ENCODE peak calls at places on chromosome 7, in five cellular contexts. One of them, this sample, is unnamed.

GRCh38 chr7:148503900-148504487 is 86.6 kb upstream of the C7orf33 start:
- DNase-seq in H1: no peak
- DNase-seq in HCT116: peak
- DNase-seq in HepG2: no peak
- DNase-seq in GM12878: no peak
- DNase-seq in this sample: peak

GRCh38 chr7:115145512-115145911 is 223.6 kb downstream of the MDFIC start:
- DNase-seq in H1: no peak
- DNase-seq in HCT116: no peak
- DNase-seq in HepG2: no peak
- DNase-seq in GM12878: peak
- DNase-seq in this sample: no peak

GRCh38 chr7:139523988-139524815 is 717 bp downstream of the CLEC2L start:
- DNase-seq in H1: peak
- DNase-seq in HCT116: no peak
- DNase-seq in HepG2: no peak
- DNase-seq in GM12878: no peak
- DNase-seq in this sample: no peak

GRCh38 chr7:41911792-41912191 is 208.9 kb upstream of the INHBA start:
- DNase-seq in H1: no peak
- DNase-seq in HCT116: no peak
- DNase-seq in HepG2: no peak
- DNase-seq in GM12878: no peak
- DNase-seq in this sample: no peak

GRCh38 chr7:121831320-121831719 is 41.6 kb upstream of the PTPRZ1 start:
- DNase-seq in H1: no peak
- DNase-seq in HCT116: no peak
- DNase-seq in HepG2: no peak
- DNase-seq in GM12878: no peak
- DNase-seq in this sample: no peak

GRCh38 chr7:84548366-84549085 is 353.9 kb upstream of the SEMA3A start:
- DNase-seq in H1: no peak
- DNase-seq in HCT116: no peak
- DNase-seq in HepG2: no peak
- DNase-seq in GM12878: no peak
- DNase-seq in this sample: no peak

GRCh38 chr7:116434820-116435341 is 64.7 kb upstream of the CAV2 start:
- DNase-seq in H1: no peak
- DNase-seq in HCT116: peak
- DNase-seq in HepG2: no peak
- DNase-seq in GM12878: no peak
- DNase-seq in this sample: no peak

GRCh38 chr7:3294432-3295100 is 6.5 kb upstream of the SDK1 start:
- DNase-seq in H1: peak
- DNase-seq in HCT116: no peak
- DNase-seq in HepG2: no peak
- DNase-seq in GM12878: no peak
- DNase-seq in this sample: no peak

GRCh38 chr7:142771353-142771723 is 568 bp downstream of the PRSS2 start:
- DNase-seq in H1: no peak
- DNase-seq in HCT116: no peak
- DNase-seq in HepG2: no peak
- DNase-seq in GM12878: peak
- DNase-seq in this sample: no peak

GRCh38 chr7:7969306-7970112 is 913 bp downstream of the GLCCI1 start:
- DNase-seq in H1: peak
- DNase-seq in HCT116: no peak
- DNase-seq in HepG2: no peak
- DNase-seq in GM12878: no peak
- DNase-seq in this sample: no peak

GRCh38 chr7:21020667-21021066 is 234.0 kb upstream of the SP8 start:
- DNase-seq in H1: no peak
- DNase-seq in HCT116: no peak
- DNase-seq in HepG2: no peak
- DNase-seq in GM12878: no peak
- DNase-seq in this sample: no peak

GRCh38 chr7:158827411-158828342 is 1.6 kb downstream of the ESYT2 start:
- DNase-seq in H1: no peak
- DNase-seq in HCT116: no peak
- DNase-seq in HepG2: no peak
- DNase-seq in GM12878: no peak
- DNase-seq in this sample: peak

GRCh38 chr7:93117327-93117726 is 452 bp downstream of the SAMD9 start:
- DNase-seq in H1: no peak
- DNase-seq in HCT116: no peak
- DNase-seq in HepG2: no peak
- DNase-seq in GM12878: no peak
- DNase-seq in this sample: no peak

GRCh38 chr7:74083117-74083876 is at the start of gene LIMK1:
- DNase-seq in H1: peak
- DNase-seq in HCT116: no peak
- DNase-seq in HepG2: peak
- DNase-seq in GM12878: no peak
- DNase-seq in this sample: peak

GRCh38 chr7:155212301-155213015 is 85.2 kb upstream of the INSIG1 start:
- DNase-seq in H1: no peak
- DNase-seq in HCT116: no peak
- DNase-seq in HepG2: no peak
- DNase-seq in GM12878: no peak
- DNase-seq in this sample: no peak

GRCh38 chr7:17056491-17057142 is 174.8 kb upstream of the AGR3 start:
- DNase-seq in H1: no peak
- DNase-seq in HCT116: no peak
- DNase-seq in HepG2: no peak
- DNase-seq in GM12878: no peak
- DNase-seq in this sample: no peak

GRCh38 chr7:40211291-40212003 is 76.6 kb downstream of the SUGCT start:
- DNase-seq in H1: no peak
- DNase-seq in HCT116: no peak
- DNase-seq in HepG2: no peak
- DNase-seq in GM12878: no peak
- DNase-seq in this sample: no peak

GRCh38 chr7:25578991-25579687 is 350.9 kb upstream of the NPVF start:
- DNase-seq in H1: no peak
- DNase-seq in HCT116: no peak
- DNase-seq in HepG2: no peak
- DNase-seq in GM12878: no peak
- DNase-seq in this sample: no peak

GRCh38 chr7:44220046-44220720 is 19.4 kb downstream of the YKT6 start:
- DNase-seq in H1: no peak
- DNase-seq in HCT116: no peak
- DNase-seq in HepG2: no peak
- DNase-seq in GM12878: no peak
- DNase-seq in this sample: no peak

GRCh38 chr7:80910228-80910627 is 8.6 kb downstream of the SEMA3C start:
- DNase-seq in H1: no peak
- DNase-seq in HCT116: no peak
- DNase-seq in HepG2: no peak
- DNase-seq in GM12878: no peak
- DNase-seq in this sample: no peak

GRCh38 chr7:80905334-80905733 is 13.5 kb downstream of the SEMA3C start:
- DNase-seq in H1: no peak
- DNase-seq in HCT116: no peak
- DNase-seq in HepG2: no peak
- DNase-seq in GM12878: no peak
- DNase-seq in this sample: no peak

GRCh38 chr7:80907612-80908011 is 11.2 kb downstream of the SEMA3C start:
- DNase-seq in H1: no peak
- DNase-seq in HCT116: no peak
- DNase-seq in HepG2: no peak
- DNase-seq in GM12878: no peak
- DNase-seq in this sample: no peak

GRCh38 chr7:80908360-80908797 is 10.5 kb downstream of the SEMA3C start:
- DNase-seq in H1: no peak
- DNase-seq in HCT116: no peak
- DNase-seq in HepG2: no peak
- DNase-seq in GM12878: no peak
- DNase-seq in this sample: no peak

GRCh38 chr7:80907141-80907601 is 11.7 kb downstream of the SEMA3C start:
- DNase-seq in H1: no peak
- DNase-seq in HCT116: no peak
- DNase-seq in HepG2: no peak
- DNase-seq in GM12878: no peak
- DNase-seq in this sample: no peak
- TF ChIP-seq SRF in H1: no peak
- TF ChIP-seq SRF in HCT116: no peak
- TF ChIP-seq SRF in HepG2: no peak
- TF ChIP-seq SRF in GM12878: no peak
- TF ChIP-seq SRF in this sample: no peak

DNA sequence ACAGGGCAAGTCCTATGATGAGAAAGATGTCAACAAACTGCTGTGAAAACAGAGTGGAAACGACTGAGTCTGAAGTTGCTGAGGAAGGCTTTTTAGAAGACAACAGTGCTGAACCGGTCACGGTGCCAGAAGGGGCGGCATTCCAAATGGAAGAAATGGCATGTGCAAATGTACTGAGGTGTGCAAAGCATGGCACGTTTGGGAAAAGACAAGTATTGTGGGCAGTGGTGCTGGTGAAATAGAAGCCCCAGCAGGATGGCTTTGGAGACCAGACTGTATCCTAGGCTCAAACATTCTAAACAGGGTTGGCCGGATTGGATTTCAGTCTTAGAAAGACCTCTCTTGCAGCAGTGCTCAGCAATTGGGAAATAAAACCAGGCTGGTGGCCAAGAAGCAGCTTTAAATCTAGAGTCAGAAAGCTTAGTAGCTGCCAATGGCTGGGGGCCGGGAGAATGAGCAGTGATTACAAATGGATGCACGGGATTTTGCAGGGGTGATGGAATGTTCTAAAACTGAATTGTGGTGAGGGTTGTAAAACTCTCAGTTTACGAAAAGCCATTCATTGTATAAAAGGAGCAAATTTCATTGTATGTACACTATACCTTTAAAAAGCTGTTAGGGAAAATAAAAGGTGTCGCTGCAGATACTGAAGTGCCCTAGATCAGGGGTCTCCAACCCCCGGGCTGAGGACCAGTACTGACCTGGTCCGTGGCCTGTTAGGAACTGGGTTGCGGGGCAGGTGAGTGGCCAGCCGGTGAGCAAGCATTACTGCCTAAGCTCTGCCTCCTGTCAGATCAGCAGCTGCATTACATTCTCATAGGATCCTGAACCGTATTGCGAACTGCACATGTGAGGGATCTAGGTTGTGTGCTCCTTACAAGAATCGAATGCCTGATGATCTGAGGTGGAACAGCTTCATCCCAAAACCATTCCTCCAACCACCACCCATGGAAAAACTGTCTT is 141.6 kb downstream of the HIBADH start:
- DNase-seq in H1: no peak
- DNase-seq in HCT116: no peak
- DNase-seq in HepG2: no peak
- DNase-seq in GM12878: no peak
- DNase-seq in this sample: no peak
- TF ChIP-seq SRF in H1: no peak
- TF ChIP-seq SRF in HCT116: no peak
- TF ChIP-seq SRF in HepG2: no peak
- TF ChIP-seq SRF in GM12878: no peak
- TF ChIP-seq SRF in this sample: no peak

GRCh38 chr7:81162771-81163525 is 244.1 kb upstream of the SEMA3C start:
- DNase-seq in H1: no peak
- DNase-seq in HCT116: no peak
- DNase-seq in HepG2: no peak
- DNase-seq in GM12878: no peak
- DNase-seq in this sample: peak

GRCh38 chr7:81162234-81162633 is 243.4 kb upstream of the SEMA3C start:
- DNase-seq in H1: no peak
- DNase-seq in HCT116: no peak
- DNase-seq in HepG2: no peak
- DNase-seq in GM12878: no peak
- DNase-seq in this sample: peak

GRCh38 chr7:81159402-81159801 is 240.6 kb upstream of the SEMA3C start:
- DNase-seq in H1: no peak
- DNase-seq in HCT116: peak
- DNase-seq in HepG2: peak
- DNase-seq in GM12878: no peak
- DNase-seq in this sample: peak

GRCh38 chr7:81158189-81158588 is 239.3 kb upstream of the SEMA3C start:
- DNase-seq in H1: no peak
- DNase-seq in HCT116: no peak
- DNase-seq in HepG2: no peak
- DNase-seq in GM12878: no peak
- DNase-seq in this sample: no peak

DNA sequence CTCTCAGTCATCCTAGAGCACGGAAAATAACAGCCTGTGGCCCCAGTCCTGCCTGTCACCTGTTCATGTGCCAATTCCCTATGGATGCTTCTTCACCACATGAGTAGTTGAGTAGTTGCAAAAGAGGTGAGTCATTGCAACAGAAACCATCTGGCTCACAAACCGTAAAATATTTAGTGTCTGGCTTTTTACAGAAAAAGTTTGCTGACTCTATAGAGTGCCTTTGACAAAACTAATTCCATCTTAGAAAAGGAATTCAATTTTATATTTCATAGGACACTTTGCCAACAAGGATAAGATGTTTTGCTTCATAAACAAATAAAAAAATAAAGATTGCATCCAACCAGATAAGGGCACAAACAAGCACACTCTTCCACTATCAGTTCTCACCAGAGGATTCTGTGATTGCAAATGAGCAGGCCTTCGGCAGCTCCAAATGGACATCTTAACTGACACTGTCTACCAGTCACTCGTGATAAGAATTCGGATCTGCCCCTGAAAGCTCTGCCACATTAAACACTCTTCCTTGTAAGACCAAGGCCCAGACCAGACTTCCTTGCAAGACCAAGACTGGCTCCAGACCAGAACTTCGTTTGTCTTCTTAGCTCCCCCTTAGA is 242.7 kb upstream of the SEMA3C start:
- DNase-seq in H1: no peak
- DNase-seq in HCT116: peak
- DNase-seq in HepG2: peak
- DNase-seq in GM12878: no peak
- DNase-seq in this sample: peak
- TF ChIP-seq SRF in H1: no peak
- TF ChIP-seq SRF in HCT116: no peak
- TF ChIP-seq SRF in HepG2: no peak
- TF ChIP-seq SRF in GM12878: no peak
- TF ChIP-seq SRF in this sample: no peak

GRCh38 chr7:55109384-55110167 is 90.8 kb downstream of the EGFR start:
- DNase-seq in H1: no peak
- DNase-seq in HCT116: peak
- DNase-seq in HepG2: no peak
- DNase-seq in GM12878: no peak
- DNase-seq in this sample: no peak
- TF ChIP-seq SRF in H1: no peak
- TF ChIP-seq SRF in HCT116: peak
- TF ChIP-seq SRF in HepG2: no peak
- TF ChIP-seq SRF in GM12878: no peak
- TF ChIP-seq SRF in this sample: no peak

This sample was measured in K562.